ENCODE peak calls at places on chromosomes 16 and 17, in five cellular contexts. F is T-helper 22 cell, B is bronchial epithelial cell, N is MCF 10A, D is fibroblast of villous mesenchyme. L is an unnamed sample.
A peak's percentile ranks its signal among the peaks of the same experiment; 100 is the strongest.

GRCh38 chr17:14211778-14212177 is 24.9 kb downstream of the CDRT15 start:
- DNase-seq in F (no peak), B (no peak), N (no peak), D (peak; percentile 10), L (no peak)

GRCh38 chr17:50837980-50838954 is 2.9 kb downstream of the WFIKKN2 start:
- DNase-seq in F (no peak), B (no peak), N (no peak), D (no peak), L (no peak)

GRCh38 chr17:34382586-34383224 is 19.7 kb upstream of the CCL1 start:
- DNase-seq in F (no peak), B (no peak), N (no peak), D (no peak), L (no peak)

GRCh38 chr17:56939869-56940484 is 20.9 kb downstream of the COIL start:
- DNase-seq in F (no peak), B (peak; percentile 45), N (peak; percentile 71), D (peak; percentile 66), L (no peak)

GRCh38 chr16:55297910-55298175 is 26.2 kb upstream of the IRX6 start:
- DNase-seq in F (no peak), B (peak; percentile 92), N (peak; percentile 45), D (no peak), L (no peak)

GRCh38 chr16:72099377-72099818 is 5.8 kb downstream of the DHX38 start:
- DNase-seq in F (no peak), B (peak; percentile 54), N (peak; percentile 61), D (peak; percentile 49), L (peak; percentile 59)

GRCh38 chr17:67223924-67224323 is 21.1 kb downstream of the HELZ start:
- DNase-seq in F (no peak), B (no peak), N (no peak), D (no peak), L (no peak)

GRCh38 chr16:31185339-31185738 is 5.4 kb downstream of the FUS start:
- DNase-seq in F (no peak), B (no peak), N (no peak), D (no peak), L (no peak)

GRCh38 chr17:70332811-70333210 is 163.5 kb downstream of the KCNJ2 start:
- DNase-seq in F (no peak), B (no peak), N (no peak), D (no peak), L (no peak)

GRCh38 chr16:85535352-85536072 is 77.6 kb upstream of the GSE1 start:
- DNase-seq in F (no peak), B (no peak), N (no peak), D (no peak), L (no peak)

GRCh38 chr16:67720236-67720635 is 1.1 kb upstream of the GFOD2 start:
- DNase-seq in F (no peak), B (no peak), N (peak; percentile 11), D (no peak), L (no peak)

L was measured in ecto neural progenitor cell.